ENCODE peak calls at places on chromosome 17, in four cellular contexts. One of them, this sample, is unnamed.

GRCh38 chr17:50772251-50772650 is 4.9 kb upstream of the ANKRD40CL start:
- DNase-seq in germinal center: no peak
- DNase-seq in ureter: peak
- DNase-seq in cardiac fibroblast: no peak
- DNase-seq in this sample: no peak

GRCh38 chr17:81572499-81573030 is 20.4 kb upstream of the FAAP100 start:
- DNase-seq in ureter: no peak
- DNase-seq in cardiac fibroblast: no peak
- DNase-seq in germinal center: no peak
- DNase-seq in this sample: no peak

GRCh38 chr17:64009571-64010402 is 10.6 kb downstream of the ICAM2 start:
- DNase-seq in germinal center: no peak
- DNase-seq in cardiac fibroblast: peak
- DNase-seq in ureter: no peak
- DNase-seq in this sample: peak

GRCh38 chr17:38539386-38539785 is 66.4 kb downstream of the SRCIN1 start:
- DNase-seq in ureter: no peak
- DNase-seq in germinal center: no peak
- DNase-seq in cardiac fibroblast: no peak
- DNase-seq in this sample: no peak

GRCh38 chr17:56918916-56919315 is 5.1 kb upstream of the TRIM25 start:
- DNase-seq in ureter: no peak
- DNase-seq in germinal center: no peak
- DNase-seq in cardiac fibroblast: peak
- DNase-seq in this sample: no peak

GRCh38 chr17:36185416-36185815 is 9.0 kb upstream of the TBC1D3B start:
- DNase-seq in ureter: no peak
- DNase-seq in germinal center: no peak
- DNase-seq in cardiac fibroblast: no peak
- DNase-seq in this sample: no peak

GRCh38 chr17:61088556-61088955 is 311.1 kb upstream of the TBX2 start:
- DNase-seq in cardiac fibroblast: no peak
- DNase-seq in ureter: no peak
- DNase-seq in germinal center: no peak
- DNase-seq in this sample: no peak

GRCh38 chr17:27345141-27345904 is 51.4 kb downstream of the WSB1 start:
- DNase-seq in cardiac fibroblast: no peak
- DNase-seq in ureter: no peak
- DNase-seq in germinal center: no peak
- DNase-seq in this sample: no peak

GRCh38 chr17:73215414-73215813 is 22.6 kb downstream of the COG1 start:
- DNase-seq in germinal center: no peak
- DNase-seq in ureter: no peak
- DNase-seq in cardiac fibroblast: no peak
- DNase-seq in this sample: no peak

GRCh38 chr17:38559880-38560230 is 45.9 kb downstream of the SRCIN1 start:
- DNase-seq in germinal center: no peak
- DNase-seq in cardiac fibroblast: no peak
- DNase-seq in ureter: no peak
- DNase-seq in this sample: no peak

GRCh38 chr17:50835563-50836231 is at the start of gene WFIKKN2:
- DNase-seq in germinal center: no peak
- DNase-seq in ureter: no peak
- DNase-seq in cardiac fibroblast: no peak
- DNase-seq in this sample: no peak

GRCh38 chr17:33038740-33039139 is 47.1 kb downstream of the SPACA3 start:
- DNase-seq in ureter: peak
- DNase-seq in germinal center: no peak
- DNase-seq in cardiac fibroblast: peak
- DNase-seq in this sample: peak

GRCh38 chr17:35373532-35373983 is at the start of gene SLFN11:
- DNase-seq in ureter: peak
- DNase-seq in germinal center: peak
- DNase-seq in cardiac fibroblast: peak
- DNase-seq in this sample: peak

GRCh38 chr17:2466936-2467335 is 44.8 kb downstream of the METTL16 start:
- DNase-seq in germinal center: no peak
- DNase-seq in cardiac fibroblast: no peak
- DNase-seq in ureter: no peak
- DNase-seq in this sample: no peak

GRCh38 chr17:80962356-80963329 is 29.0 kb upstream of the CHMP6 start:
- DNase-seq in germinal center: no peak
- DNase-seq in cardiac fibroblast: no peak
- DNase-seq in ureter: no peak
- DNase-seq in this sample: no peak

GRCh38 chr17:83098241-83099085 is 19.1 kb downstream of the METRNL start:
- DNase-seq in ureter: no peak
- DNase-seq in cardiac fibroblast: no peak
- DNase-seq in germinal center: no peak
- DNase-seq in this sample: no peak

GRCh38 chr17:73998246-73999220 is 204.9 kb upstream of the RPL38 start:
- DNase-seq in ureter: peak
- DNase-seq in cardiac fibroblast: no peak
- DNase-seq in germinal center: peak
- DNase-seq in this sample: peak

GRCh38 chr17:75697651-75698291 is 23.5 kb upstream of the ITGB4 start:
- DNase-seq in ureter: no peak
- DNase-seq in cardiac fibroblast: no peak
- DNase-seq in germinal center: no peak
- DNase-seq in this sample: no peak

GRCh38 chr17:49717371-49717841 is 9.6 kb upstream of the SLC35B1 start:
- DNase-seq in cardiac fibroblast: no peak
- DNase-seq in ureter: no peak
- DNase-seq in germinal center: no peak
- DNase-seq in this sample: no peak

GRCh38 chr17:55783684-55784245 is 32.9 kb downstream of the PCTP start:
- DNase-seq in germinal center: no peak
- DNase-seq in cardiac fibroblast: peak
- DNase-seq in ureter: peak
- DNase-seq in this sample: peak

GRCh38 chr17:39673335-39674081 is 5.3 kb downstream of the PNMT start:
- DNase-seq in germinal center: no peak
- DNase-seq in cardiac fibroblast: no peak
- DNase-seq in ureter: no peak
- DNase-seq in this sample: no peak

GRCh38 chr17:38703742-38704644 is 1.1 kb upstream of the MLLT6 start:
- DNase-seq in ureter: peak
- DNase-seq in germinal center: peak
- DNase-seq in cardiac fibroblast: peak
- DNase-seq in this sample: peak

GRCh38 chr17:27569257-27569722 is 61.7 kb upstream of the LGALS9 start:
- DNase-seq in germinal center: peak
- DNase-seq in cardiac fibroblast: peak
- DNase-seq in ureter: no peak
- DNase-seq in this sample: peak

GRCh38 chr17:47884905-47885735 is 10.9 kb upstream of the SP2 start:
- DNase-seq in ureter: no peak
- DNase-seq in germinal center: no peak
- DNase-seq in cardiac fibroblast: no peak
- DNase-seq in this sample: no peak

GRCh38 chr17:82732118-82732743 is 3.2 kb upstream of the FN3K start:
- DNase-seq in germinal center: no peak
- DNase-seq in cardiac fibroblast: no peak
- DNase-seq in ureter: no peak
- DNase-seq in this sample: no peak

GRCh38 chr17:21286066-21286770 is 1.7 kb downstream of the MAP2K3 start:
- DNase-seq in cardiac fibroblast: peak
- DNase-seq in germinal center: no peak
- DNase-seq in ureter: peak
- DNase-seq in this sample: peak

GRCh38 chr17:80964231-80964856 is 27.3 kb upstream of the CHMP6 start:
- DNase-seq in germinal center: no peak
- DNase-seq in ureter: no peak
- DNase-seq in cardiac fibroblast: no peak
- DNase-seq in this sample: no peak

GRCh38 chr17:66636111-66636510 is 198.8 kb upstream of the CACNG5 start:
- DNase-seq in cardiac fibroblast: peak
- DNase-seq in germinal center: no peak
- DNase-seq in ureter: no peak
- DNase-seq in this sample: peak

GRCh38 chr17:27106982-27107360 is 186.9 kb upstream of the WSB1 start:
- DNase-seq in cardiac fibroblast: no peak
- DNase-seq in germinal center: no peak
- DNase-seq in ureter: no peak
- DNase-seq in this sample: no peak

GRCh38 chr17:73956595-73957465 is 246.6 kb upstream of the RPL38 start:
- DNase-seq in ureter: peak
- DNase-seq in germinal center: peak
- DNase-seq in cardiac fibroblast: no peak
- DNase-seq in this sample: peak

GRCh38 chr17:34025179-34025551 is 229.9 kb upstream of the CCL2 start:
- DNase-seq in cardiac fibroblast: no peak
- DNase-seq in ureter: no peak
- DNase-seq in germinal center: no peak
- DNase-seq in this sample: no peak